ENCODE peak calls at places on chromosomes 13 and 19, in four cellular contexts. One of them, this sample, is unnamed.

GRCh38 chr19:34188388-34188787 is 16.1 kb downstream of the LSM14A start:
- DNase-seq in heart left ventricle: no peak
- DNase-seq in H9: no peak
- DNase-seq in astrocyte: no peak
- DNase-seq in this sample: no peak

GRCh38 chr13:94419304-94419943 is 60.1 kb downstream of the DCT start:
- DNase-seq in astrocyte: peak
- DNase-seq in H9: no peak
- DNase-seq in heart left ventricle: no peak
- DNase-seq in this sample: peak

GRCh38 chr13:28531195-28531955 is 36.4 kb upstream of the FLT1 start:
- DNase-seq in H9: no peak
- DNase-seq in heart left ventricle: peak
- DNase-seq in astrocyte: no peak
- DNase-seq in this sample: no peak

GRCh38 chr19:23777216-23777615 is 18.5 kb upstream of the ZNF681 start:
- DNase-seq in H9: no peak
- DNase-seq in heart left ventricle: no peak
- DNase-seq in astrocyte: no peak
- DNase-seq in this sample: peak

GRCh38 chr19:39372047-39372802 is 18.7 kb downstream of the PAF1 start:
- DNase-seq in H9: no peak
- DNase-seq in astrocyte: peak
- DNase-seq in heart left ventricle: peak
- DNase-seq in this sample: no peak

GRCh38 chr13:49400755-49401659 is 42.9 kb downstream of the CAB39L start:
- DNase-seq in heart left ventricle: no peak
- DNase-seq in H9: no peak
- DNase-seq in astrocyte: peak
- DNase-seq in this sample: peak

GRCh38 chr19:6765738-6766356 is 1.4 kb downstream of the SH2D3A start:
- DNase-seq in astrocyte: no peak
- DNase-seq in H9: peak
- DNase-seq in heart left ventricle: no peak
- DNase-seq in this sample: peak

GRCh38 chr19:55447421-55448174 is 4.5 kb upstream of the SHISA7 start:
- DNase-seq in astrocyte: no peak
- DNase-seq in heart left ventricle: peak
- DNase-seq in H9: no peak
- DNase-seq in this sample: peak

GRCh38 chr19:14473073-14473790 is 1.9 kb downstream of the PTGER1 start:
- DNase-seq in heart left ventricle: no peak
- DNase-seq in astrocyte: no peak
- DNase-seq in H9: peak
- DNase-seq in this sample: no peak

GRCh38 chr19:34508540-34508939 is 27.0 kb downstream of the WTIP start:
- DNase-seq in H9: no peak
- DNase-seq in astrocyte: no peak
- DNase-seq in heart left ventricle: no peak
- DNase-seq in this sample: no peak

DNA sequence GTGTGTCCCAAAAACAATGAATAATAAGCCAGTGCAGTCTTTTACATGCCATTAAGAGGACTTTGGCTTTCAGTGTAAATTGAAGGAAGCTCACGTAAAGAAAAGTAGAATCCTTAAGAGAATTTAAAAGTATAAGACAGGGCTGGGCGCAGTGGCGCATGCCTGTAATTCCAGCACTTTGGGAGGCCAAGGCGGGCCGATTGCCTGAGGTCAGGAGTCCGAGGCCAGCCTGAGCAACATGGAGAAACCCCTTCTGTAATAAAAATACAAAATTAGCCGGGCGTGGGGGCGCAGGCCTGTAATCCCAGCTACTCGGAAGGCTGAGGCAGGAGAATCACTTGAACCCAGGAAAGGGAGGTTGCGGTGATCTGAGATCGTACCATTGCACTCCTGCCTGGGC is 17.9 kb upstream of the ZNF253 start:
- DNase-seq in heart left ventricle: no peak
- DNase-seq in H9: no peak
- DNase-seq in astrocyte: no peak
- DNase-seq in this sample: no peak
- H3K27ac ChIP-seq in heart left ventricle: no peak
- H3K27ac ChIP-seq in H9: no peak
- H3K27ac ChIP-seq in astrocyte: no peak
- H3K27ac ChIP-seq in this sample: no peak

GRCh38 chr13:41568143-41568989 is 111.0 kb downstream of the RGCC start:
- DNase-seq in astrocyte: no peak
- DNase-seq in heart left ventricle: no peak
- DNase-seq in H9: no peak
- DNase-seq in this sample: no peak
- TF ChIP-seq CTCF in astrocyte: no peak
- TF ChIP-seq CTCF in heart left ventricle: no peak
- TF ChIP-seq CTCF in H9: no peak
- TF ChIP-seq CTCF in this sample: no peak

GRCh38 chr19:49925486-49925885 is 3.5 kb upstream of the ATF5 start:
- DNase-seq in astrocyte: no peak
- DNase-seq in heart left ventricle: no peak
- DNase-seq in H9: no peak
- DNase-seq in this sample: no peak
- H3K27ac ChIP-seq in astrocyte: no peak
- H3K27ac ChIP-seq in heart left ventricle: no peak
- H3K27ac ChIP-seq in H9: no peak
- H3K27ac ChIP-seq in this sample: no peak

GRCh38 chr19:35642798-35643254 is 1.3 kb downstream of the ETV2 start:
- DNase-seq in astrocyte: no peak
- DNase-seq in H9: no peak
- DNase-seq in heart left ventricle: no peak
- DNase-seq in this sample: no peak

GRCh38 chr19:35644206-35644986 is 2.9 kb downstream of the ETV2 start:
- DNase-seq in heart left ventricle: peak
- DNase-seq in astrocyte: peak
- DNase-seq in H9: peak
- DNase-seq in this sample: peak

GRCh38 chr19:35644987-35645679 is 3.0 kb upstream of the COX6B1 start:
- DNase-seq in H9: peak
- DNase-seq in astrocyte: no peak
- DNase-seq in heart left ventricle: peak
- DNase-seq in this sample: no peak

GRCh38 chr19:35642312-35642711 is 767 bp downstream of the ETV2 start:
- DNase-seq in astrocyte: no peak
- DNase-seq in H9: peak
- DNase-seq in heart left ventricle: no peak
- DNase-seq in this sample: no peak

DNA sequence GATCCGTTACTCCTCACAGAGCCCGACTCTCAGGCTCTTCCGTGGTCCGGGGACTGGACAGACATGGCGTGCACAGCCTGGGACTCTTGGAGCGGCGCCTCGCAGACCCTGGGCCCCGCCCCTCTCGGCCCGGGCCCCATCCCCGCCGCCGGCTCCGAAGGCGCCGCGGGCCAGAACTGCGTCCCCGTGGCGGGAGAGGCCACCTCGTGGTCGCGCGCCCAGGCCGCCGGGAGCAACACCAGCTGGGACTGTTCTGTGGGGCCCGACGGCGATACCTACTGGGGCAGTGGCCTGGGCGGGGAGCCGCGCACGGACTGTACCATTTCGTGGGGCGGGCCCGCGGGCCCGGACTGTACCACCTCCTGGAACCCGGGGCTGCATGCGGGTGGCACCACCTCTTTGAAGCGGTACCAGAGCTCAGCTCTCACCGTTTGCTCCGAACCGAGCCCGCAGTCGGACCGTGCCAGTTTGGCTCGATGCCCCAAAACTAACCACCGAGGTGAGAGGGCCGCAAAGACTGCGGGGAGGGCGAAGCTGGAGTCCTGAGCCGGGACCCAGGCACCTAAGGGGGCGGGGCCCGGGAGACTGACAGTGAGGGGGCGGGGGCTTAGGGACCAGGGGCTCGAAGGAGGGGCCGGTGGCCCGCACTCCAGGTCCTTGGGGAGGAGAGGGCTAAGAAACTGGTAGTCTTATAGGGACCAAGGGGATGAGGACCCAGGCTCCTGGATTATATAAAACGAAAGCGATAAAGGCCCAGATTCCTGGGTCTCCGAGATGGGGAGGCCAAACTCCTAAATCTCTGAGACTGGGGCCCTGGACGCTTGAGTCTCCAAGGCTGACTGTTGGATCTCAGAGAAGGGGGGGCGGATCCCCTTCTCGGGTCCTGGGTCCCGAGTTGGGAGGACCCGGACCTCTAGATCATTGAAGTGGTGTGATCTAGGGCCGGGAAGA is 2.0 kb downstream of the ETV2 start:
- DNase-seq in H9: peak
- DNase-seq in astrocyte: peak
- DNase-seq in heart left ventricle: peak
- DNase-seq in this sample: peak
- TF ChIP-seq CTCF in H9: no peak
- TF ChIP-seq CTCF in astrocyte: no peak
- TF ChIP-seq CTCF in heart left ventricle: no peak
- TF ChIP-seq CTCF in this sample: no peak